ENCODE peak calls at places on chromosomes 2 and 18, in five cellular contexts. U, I, O, A and F are unnamed samples.

GRCh38 chr2:235779444-235779896 is 285.6 kb downstream of the AGAP1 start:
- DNase-seq in U (peak), I (peak), O (peak), A (peak), F (peak)

GRCh38 chr2:10798783-10799182 is 13.8 kb downstream of the PDIA6 start:
- DNase-seq in U (no peak), O (no peak), A (no peak), I (no peak), F (no peak)

GRCh38 chr2:20225294-20226151 is 593 bp upstream of the SDC1 start:
- DNase-seq in O (peak), A (peak), I (no peak), U (no peak), F (peak)

GRCh38 chr2:7895356-7895755 is 786.5 kb upstream of the ID2 start:
- DNase-seq in U (no peak), I (no peak), A (no peak), O (no peak), F (no peak)

GRCh38 chr2:135651717-135652116 is 89.9 kb upstream of the UBXN4 start:
- DNase-seq in U (no peak), I (no peak), O (no peak), A (no peak), F (no peak)

GRCh38 chr2:179355881-179356280 is 91.2 kb upstream of the SESTD1 start:
- DNase-seq in U (no peak), I (no peak), A (no peak), O (no peak), F (no peak)

GRCh38 chr18:3217930-3218647 is 1.7 kb downstream of the MYOM1 start:
- DNase-seq in A (no peak), U (no peak), O (no peak), I (no peak), F (no peak)

GRCh38 chr18:45402485-45403056 is 212.7 kb upstream of the SLC14A2 start:
- DNase-seq in U (no peak), A (no peak), I (no peak), O (no peak), F (no peak)

GRCh38 chr2:202871161-202872141 is at the start of gene ICA1L:
- DNase-seq in U (no peak), I (peak), A (peak), O (peak), F (peak)

GRCh38 chr2:10549196-10549595 is 101.1 kb upstream of the ODC1 start:
- DNase-seq in A (no peak), O (no peak), U (no peak), I (no peak), F (no peak)

GRCh38 chr2:103991591-103991990 is 862.3 kb upstream of the POU3F3 start:
- DNase-seq in A (no peak), U (no peak), I (no peak), O (no peak), F (no peak)

GRCh38 chr18:37764526-37764925 is 198.9 kb upstream of the CELF4 start:
- DNase-seq in I (no peak), A (no peak), O (no peak), U (no peak), F (no peak)

GRCh38 chr2:158575051-158575635 is 118.4 kb downstream of the PKP4 start:
- DNase-seq in U (no peak), O (no peak), I (peak), A (no peak), F (no peak)